ENCODE peak calls at places on chromosome 21, in nine cellular contexts. M, E, I, U, F, G, Z, S and B are unnamed samples.

GRCh38 chr21:37364722-37365121 is 1.9 kb upstream of the DYRK1A start:
- DNase-seq in E (no peak), S (peak), G (no peak), I (no peak), F (no peak), U (no peak), M (no peak), Z (no peak), B (no peak)

GRCh38 chr21:14056771-14057191 is 154.0 kb downstream of the LIPI start:
- DNase-seq in M (no peak), U (no peak), S (no peak), Z (no peak), I (no peak), E (no peak), F (no peak), G (no peak), B (no peak)

GRCh38 chr21:38036016-38036415 is 119.8 kb upstream of the KCNJ6 start:
- DNase-seq in S (no peak), G (no peak), U (no peak), Z (no peak), M (no peak), F (no peak), E (no peak), I (no peak), B (no peak)

GRCh38 chr21:44931137-44931500 is 8.7 kb upstream of the SLX9 start:
- DNase-seq in F (peak), S (peak), M (no peak), I (peak), U (no peak), Z (peak), E (peak), G (peak), B (peak)

GRCh38 chr21:32004281-32004680 is 131.5 kb downstream of the HUNK start:
- DNase-seq in F (no peak), E (no peak), Z (no peak), U (no peak), I (no peak), M (no peak), G (no peak), S (no peak), B (no peak)

GRCh38 chr21:43703068-43703880 is 15.7 kb upstream of the PDXK start:
- DNase-seq in E (no peak), G (peak), S (no peak), Z (peak), M (peak), I (no peak), U (no peak), F (peak), B (no peak)

GRCh38 chr21:25573409-25574206 is 33.7 kb downstream of the MRPL39 start:
- DNase-seq in E (no peak), M (no peak), I (peak), S (no peak), G (peak), U (no peak), Z (peak), F (no peak), B (no peak)

GRCh38 chr21:35840197-35840799 is 220.0 kb downstream of the SETD4 start:
- DNase-seq in G (peak), Z (peak), E (peak), U (peak), S (peak), M (peak), I (peak), F (peak), B (peak)

GRCh38 chr21:29656504-29657227 is 283.1 kb downstream of the GRIK1 start:
- DNase-seq in Z (peak), S (no peak), M (no peak), F (no peak), E (no peak), I (peak), U (no peak), G (peak), B (no peak)

GRCh38 chr21:30227633-30228404 is 11.9 kb upstream of the CLDN8 start:
- DNase-seq in U (no peak), Z (peak), M (no peak), F (peak), I (no peak), G (peak), S (no peak), E (no peak), B (no peak)

GRCh38 chr21:35257413-35257812 is 208.3 kb upstream of the RUNX1 start:
- DNase-seq in U (no peak), E (peak), M (no peak), G (peak), I (no peak), S (no peak), F (peak), Z (peak), B (peak)

GRCh38 chr21:44510508-44511218 is 29.3 kb downstream of the KRTAP10-1 start:
- DNase-seq in U (peak), I (peak), Z (peak), G (peak), M (peak), S (peak), F (peak), E (peak), B (peak)

GRCh38 chr21:36375994-36376393 is 9.2 kb upstream of the CHAF1B start:
- DNase-seq in E (no peak), M (no peak), S (no peak), G (no peak), I (no peak), U (no peak), Z (no peak), F (no peak), B (no peak)

GRCh38 chr21:26565546-26565945 is 7.5 kb downstream of the CYYR1 start:
- DNase-seq in G (no peak), E (no peak), U (no peak), Z (no peak), S (no peak), F (no peak), I (no peak), M (no peak), B (no peak)

GRCh38 chr21:35015435-35016024 is 33.6 kb downstream of the RUNX1 start:
- DNase-seq in U (no peak), S (no peak), M (no peak), Z (no peak), I (no peak), E (no peak), F (no peak), G (no peak), B (no peak)

GRCh38 chr21:35697321-35697808 is 363.0 kb downstream of the SETD4 start:
- DNase-seq in G (peak), S (no peak), Z (peak), F (peak), E (peak), M (no peak), U (no peak), I (no peak), B (peak)

GRCh38 chr21:46457801-46458314 is 833 bp upstream of the DIP2A start:
- DNase-seq in Z (peak), S (no peak), G (peak), I (peak), U (no peak), M (no peak), F (no peak), E (peak), B (no peak)

GRCh38 chr21:31425158-31425557 is 81.1 kb upstream of the TIAM1 start:
- DNase-seq in E (no peak), M (no peak), Z (no peak), S (no peak), I (no peak), F (no peak), G (no peak), U (no peak), B (no peak)

GRCh38 chr21:35328856-35329455 is 279.9 kb upstream of the RUNX1 start:
- DNase-seq in E (peak), S (no peak), Z (no peak), M (no peak), F (no peak), U (no peak), I (no peak), G (no peak), B (no peak)

GRCh38 chr21:14553422-14553821 is 7.3 kb upstream of the SAMSN1 start:
- DNase-seq in E (no peak), G (no peak), F (no peak), Z (no peak), I (no peak), U (no peak), M (no peak), S (no peak), B (no peak)

GRCh38 chr21:43772368-43772870 is 3.7 kb downstream of the CSTB start:
- DNase-seq in G (no peak), F (no peak), E (no peak), Z (no peak), I (no peak), M (no peak), U (no peak), S (no peak), B (no peak)

GRCh38 chr21:16395285-16395684 is 665.5 kb downstream of the USP25 start:
- DNase-seq in F (no peak), M (no peak), I (no peak), E (no peak), G (no peak), S (no peak), U (no peak), Z (no peak), B (no peak)